ENCODE peak calls at places on chromosomes 16 and 17, in five cellular contexts. G, M, Y, D and R are unnamed samples.

GRCh38 chr16:17246974-17247718 is 223.6 kb downstream of the XYLT1 start:
- DNase-seq in G (no peak), M (no peak), Y (no peak), D (no peak), R (no peak)

GRCh38 chr16:8955828-8956227 is 7.9 kb downstream of the USP7 start:
- DNase-seq in G (no peak), M (no peak), Y (no peak), D (no peak), R (no peak)

GRCh38 chr16:31242197-31242596 is 17.6 kb upstream of the ITGAM start:
- DNase-seq in G (no peak), M (no peak), Y (no peak), D (no peak), R (no peak)

GRCh38 chr16:84930298-84931106 is 80.8 kb downstream of the ZDHHC7 start:
- DNase-seq in G (no peak), M (no peak), Y (no peak), D (no peak), R (no peak)

GRCh38 chr16:84755004-84755672 is 55.3 kb downstream of the USP10 start:
- DNase-seq in G (no peak), M (no peak), Y (no peak), D (no peak), R (no peak)

GRCh38 chr17:43595466-43595865 is 49.3 kb upstream of the ETV4 start:
- DNase-seq in G (no peak), M (no peak), Y (no peak), D (no peak), R (no peak)

GRCh38 chr17:29034510-29034909 is 8.4 kb upstream of the PIPOX start:
- DNase-seq in G (no peak), M (no peak), Y (no peak), D (no peak), R (no peak)

GRCh38 chr17:75749545-75750389 is 15.2 kb downstream of the GALK1 start:
- DNase-seq in G (peak; percentile 90), M (peak; percentile 91), Y (peak; percentile 89), D (peak; percentile 88), R (peak; percentile 91)

GRCh38 chr16:8673611-8674412 is 605 bp upstream of the ABAT start:
- DNase-seq in G (no peak), M (no peak), Y (peak; percentile 22), D (no peak), R (no peak)

GRCh38 chr17:50139950-50140885 is 10.3 kb upstream of the SAMD14 start:
- DNase-seq in G (peak; percentile 89), M (peak; percentile 90), Y (peak; percentile 87), D (peak; percentile 83), R (peak; percentile 78)

GRCh38 chr16:81431554-81432353 is 12.9 kb upstream of the CMIP start:
- DNase-seq in G (no peak), M (no peak), Y (no peak), D (no peak), R (no peak)

GRCh38 chr16:49012961-49013726 is 268.5 kb downstream of the CBLN1 start:
- DNase-seq in G (no peak), M (no peak), Y (no peak), D (peak; percentile 27), R (no peak)

GRCh38 chr17:19286751-19287341 is 49.7 kb downstream of the EPN2 start:
- DNase-seq in G (no peak), M (no peak), Y (no peak), D (no peak), R (no peak)

GRCh38 chr16:64381979-64382378 is 739.9 kb downstream of the CDH11 start:
- DNase-seq in G (no peak), M (no peak), Y (no peak), D (no peak), R (no peak)

GRCh38 chr17:28684963-28685362 is 23.0 kb downstream of the SUPT6H start:
- DNase-seq in G (no peak), M (no peak), Y (no peak), D (no peak), R (no peak)

GRCh38 chr17:31902693-31903092 is 1.2 kb upstream of the UTP6 start:
- DNase-seq in G (peak; percentile 29), M (no peak), Y (no peak), D (no peak), R (no peak)

GRCh38 chr17:67376892-67377726 is at the start of gene PITPNC1:
- DNase-seq in G (peak; percentile 90), M (peak; percentile 87), Y (peak; percentile 83), D (peak; percentile 86), R (peak; percentile 81)

GRCh38 chr16:23030001-23030400 is 119.3 kb downstream of the USP31 start:
- DNase-seq in G (no peak), M (no peak), Y (no peak), D (no peak), R (no peak)

GRCh38 chr17:50203589-50204345 is 2.3 kb upstream of the COL1A1 start:
- DNase-seq in G (no peak), M (no peak), Y (no peak), D (no peak), R (no peak)

GRCh38 chr17:79220715-79221291 is 146.2 kb downstream of the ENGASE start:
- DNase-seq in G (no peak), M (peak; percentile 62), Y (no peak), D (no peak), R (peak; percentile 5)

GRCh38 chr16:558298-559020 is 1.7 kb upstream of the PRR35 start:
- DNase-seq in G (peak; percentile 46), M (no peak), Y (no peak), D (no peak), R (no peak)

GRCh38 chr16:80023865-80024264 is 423.3 kb upstream of the MAF start:
- DNase-seq in G (no peak), M (no peak), Y (no peak), D (no peak), R (no peak)

GRCh38 chr17:19579867-19580565 is 46.4 kb downstream of the SLC47A1 start:
- DNase-seq in G (no peak), M (peak; percentile 30), Y (peak; percentile 22), D (no peak), R (peak; percentile 4)

GRCh38 chr17:1143573-1143972 is 36.2 kb downstream of the ABR start:
- DNase-seq in G (no peak), M (no peak), Y (no peak), D (no peak), R (peak; percentile 57)

GRCh38 chr17:39002991-39003715 is 36.0 kb upstream of the FBXO47 start:
- DNase-seq in G (no peak), M (no peak), Y (no peak), D (peak; percentile 61), R (no peak)

GRCh38 chr17:48510761-48511604 is 19.8 kb downstream of the HOXB1 start:
- DNase-seq in G (no peak), M (no peak), Y (no peak), D (no peak), R (no peak)

GRCh38 chr17:142876-143784 is 5.8 kb downstream of the SCGB1C2 start:
- DNase-seq in G (no peak), M (no peak), Y (peak; percentile 2), D (peak; percentile 23), R (peak; percentile 0)

GRCh38 chr17:55228683-55229192 is 36.0 kb upstream of the HLF start:
- DNase-seq in G (no peak), M (no peak), Y (no peak), D (no peak), R (no peak)

GRCh38 chr17:57481901-57482300 is 225.6 kb downstream of the MSI2 start:
- DNase-seq in G (no peak), M (no peak), Y (no peak), D (no peak), R (no peak)

GRCh38 chr17:63939401-63939800 is 7.3 kb upstream of the CD79B start:
- DNase-seq in G (no peak), M (no peak), Y (no peak), D (no peak), R (no peak)

GRCh38 chr17:63939884-63940283 is 7.8 kb upstream of the CD79B start:
- DNase-seq in G (no peak), M (no peak), Y (no peak), D (no peak), R (no peak)

GRCh38 chr17:63937920-63938319 is 5.8 kb upstream of the CD79B start:
- DNase-seq in G (no peak), M (no peak), Y (no peak), D (no peak), R (no peak)

GRCh38 chr17:63934391-63935112 is 2.4 kb upstream of the CD79B start:
- DNase-seq in G (no peak), M (no peak), Y (no peak), D (no peak), R (no peak)

GRCh38 chr17:63937319-63937718 is 5.2 kb upstream of the CD79B start:
- DNase-seq in G (no peak), M (no peak), Y (no peak), D (no peak), R (no peak)
- TF ChIP-seq CTCF in G (no peak), M (no peak), Y (no peak), D (no peak), R (no peak)

DNA sequence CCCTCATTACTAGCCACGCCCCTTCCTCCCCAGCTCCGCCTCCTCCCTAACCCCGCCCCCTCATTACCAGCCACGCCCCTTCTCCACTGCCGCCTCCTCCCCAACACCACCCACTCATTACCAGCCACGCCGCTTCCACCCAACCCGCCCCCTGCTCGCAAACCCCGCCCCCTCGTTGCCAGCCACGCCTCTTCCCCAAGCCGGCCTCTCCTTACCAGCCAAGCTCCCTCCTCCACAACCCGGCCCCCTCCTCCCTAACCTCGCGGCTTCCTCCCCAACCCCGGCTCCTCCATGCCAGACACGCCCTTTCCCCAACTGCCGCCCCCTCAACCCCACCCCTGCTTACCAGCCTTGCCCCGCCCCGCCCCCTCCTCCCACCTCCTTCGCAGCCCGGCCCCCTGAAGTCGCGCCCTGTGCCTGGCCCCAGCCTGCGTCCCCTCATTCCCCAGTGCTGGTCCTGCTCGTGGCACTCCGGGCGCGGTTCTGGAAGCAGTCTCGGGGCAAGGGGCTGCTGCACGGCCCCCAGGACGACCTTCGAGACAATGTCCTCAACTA is 7.2 kb downstream of the SLC22A31 start:
- DNase-seq in G (peak; percentile 87), M (peak; percentile 90), Y (no peak), D (peak; percentile 91), R (no peak)
- TF ChIP-seq CTCF in G (no peak), M (no peak), Y (no peak), D (no peak), R (no peak)

GRCh38 chr17:73304971-73305786 is 6.6 kb downstream of the CDC42EP4 start:
- DNase-seq in G (no peak), M (peak; percentile 52), Y (peak; percentile 47), D (peak; percentile 74), R (no peak)
- TF ChIP-seq CTCF in G (no peak), M (no peak), Y (no peak), D (no peak), R (peak; percentile 21)

DNA sequence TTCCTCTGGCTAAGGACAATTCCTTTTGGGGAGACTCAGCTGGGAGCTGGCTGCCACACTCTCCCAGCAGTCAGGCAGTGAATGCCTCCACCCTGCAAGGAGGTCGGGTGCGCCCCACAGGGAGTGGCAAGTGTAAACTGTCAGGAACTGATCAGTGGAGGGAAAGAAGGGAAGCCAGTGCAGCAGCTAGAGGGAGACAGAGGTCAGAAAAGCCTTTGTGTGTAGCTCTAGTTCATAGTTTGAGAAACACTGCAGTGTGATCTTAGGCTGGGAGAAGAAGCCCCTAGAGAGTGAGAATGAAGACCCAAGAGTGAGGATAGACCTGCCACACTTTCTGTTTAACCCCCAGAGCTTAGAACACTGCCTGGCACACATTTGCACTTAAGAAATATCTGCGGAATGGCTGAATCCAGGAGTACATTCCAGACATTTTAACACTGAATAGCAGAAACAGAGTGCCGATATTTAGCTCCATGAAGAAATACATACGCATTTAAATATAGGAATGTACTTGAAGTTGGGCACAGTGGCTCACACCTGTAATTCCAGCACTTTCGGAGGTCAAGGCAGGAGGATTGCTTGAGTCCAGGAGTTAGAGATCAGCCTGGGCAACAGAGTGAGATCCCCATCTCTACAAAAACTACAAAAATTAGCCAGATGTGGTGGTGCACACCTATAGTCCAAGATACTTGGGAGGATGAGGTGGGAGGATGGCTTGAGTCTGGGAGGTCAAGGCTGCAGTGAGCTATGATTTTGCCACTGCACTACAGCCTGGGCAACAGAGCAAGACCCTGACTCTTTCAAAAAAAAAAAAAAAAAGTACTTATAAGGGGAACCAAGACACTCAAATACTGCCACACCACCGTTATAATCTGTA is 11.1 kb upstream of the SLC5A11 start:
- DNase-seq in G (peak; percentile 49), M (peak; percentile 52), Y (peak; percentile 27), D (no peak), R (no peak)
- TF ChIP-seq CTCF in G (peak; percentile 52), M (no peak), Y (no peak), D (no peak), R (peak; percentile 61)